ENCODE peak calls at places on chromosomes 13 and 19, in ten cellular contexts. Z is heart right ventricle; N is Caco-2; S is ovary; C is BJ; A is cardiac muscle cell; V is HL-60; K is CD8-positive, alpha-beta memory T cell; H is fibroblast of lung; B is adrenal gland. I is an unnamed sample.

GRCh38 chr19:3699071-3699740 is 1.1 kb downstream of the PIP5K1C start:
- DNase-seq in C (no peak), S (no peak), H (peak; percentile 53), B (peak; percentile 66), N (no peak), K (no peak), Z (peak; percentile 57), A (peak; percentile 56), V (peak; percentile 74), I (no peak)

GRCh38 chr19:54162241-54162805 is 2.8 kb upstream of the LENG1 start:
- DNase-seq in A (peak; percentile 73), C (no peak), K (peak; percentile 70), H (peak; percentile 71), V (peak; percentile 95), N (peak; percentile 92), Z (peak; percentile 86), S (peak; percentile 91), B (peak; percentile 96), I (peak; percentile 76)

GRCh38 chr19:11381535-11382369 is 2.4 kb downstream of the EPOR start:
- DNase-seq in B (peak; percentile 94), V (peak; percentile 92), A (peak; percentile 93), Z (peak; percentile 75), S (peak; percentile 67), K (peak; percentile 78), H (peak; percentile 82), C (no peak), N (peak; percentile 90), I (peak; percentile 76)

GRCh38 chr19:42081584-42082258 is 5.8 kb downstream of the ZNF574 start:
- DNase-seq in V (peak; percentile 25), B (no peak), A (peak; percentile 62), Z (no peak), H (peak; percentile 52), N (peak; percentile 66), K (no peak), S (no peak), C (no peak), I (no peak)

GRCh38 chr13:82878536-82878935 is 1003.7 kb downstream of the SLITRK1 start:
- DNase-seq in A (peak; percentile 1), C (peak; percentile 10), K (no peak), H (peak; percentile 22), N (no peak), V (no peak), Z (no peak), S (no peak), B (no peak), I (no peak)

GRCh38 chr13:20570540-20570939 is 3.6 kb downstream of the IFT88 start:
- DNase-seq in K (no peak), A (peak; percentile 80), B (no peak), V (no peak), N (no peak), S (no peak), C (no peak), H (peak; percentile 71), Z (no peak), I (no peak)

GRCh38 chr19:42528354-42529247 is at the start of gene CEACAM1:
- DNase-seq in K (no peak), C (no peak), H (no peak), N (peak; percentile 33), V (peak; percentile 51), B (peak; percentile 64), S (no peak), Z (peak; percentile 51), A (peak; percentile 53), I (peak; percentile 26)

GRCh38 chr13:30156826-30157615 is 150.3 kb downstream of the KATNAL1 start:
- DNase-seq in A (no peak), C (no peak), V (no peak), Z (no peak), S (no peak), H (no peak), K (peak; percentile 17), N (no peak), B (no peak), I (no peak)

GRCh38 chr13:114155923-114156883 is 22.9 kb upstream of the CFAP97D2 start:
- DNase-seq in V (no peak), B (no peak), S (no peak), N (no peak), A (no peak), C (no peak), K (no peak), H (no peak), Z (no peak), I (no peak)

GRCh38 chr13:49098771-49099512 is 121.2 kb upstream of the MLNR start:
- DNase-seq in V (peak; percentile 20), C (no peak), B (no peak), A (peak; percentile 41), H (peak; percentile 41), N (peak; percentile 15), Z (no peak), S (no peak), K (no peak), I (no peak)

GRCh38 chr13:75715598-75716523 is 79.7 kb downstream of the LMO7 start:
- DNase-seq in S (no peak), K (no peak), A (peak; percentile 41), N (no peak), V (no peak), H (peak; percentile 39), B (no peak), C (no peak), Z (no peak), I (no peak)

GRCh38 chr19:35648017-35648961 is at the start of gene COX6B1:
- DNase-seq in V (peak; percentile 99), Z (peak; percentile 97), S (peak; percentile 94), K (peak; percentile 87), B (peak; percentile 98), C (peak; percentile 93), N (peak; percentile 95), H (peak; percentile 96), A (peak; percentile 97), I (peak; percentile 84)

GRCh38 chr13:75326173-75327131 is 155.5 kb downstream of the TBC1D4 start:
- DNase-seq in H (peak; percentile 32), Z (no peak), N (no peak), B (no peak), S (no peak), K (peak; percentile 23), V (no peak), A (peak; percentile 76), C (no peak), I (peak; percentile 19)

GRCh38 chr13:113141591-113141950 is 16.9 kb upstream of the PROZ start:
- DNase-seq in N (no peak), K (no peak), V (no peak), C (no peak), H (no peak), Z (no peak), A (no peak), B (no peak), S (peak; percentile 11), I (no peak)

GRCh38 chr13:112768795-112769411 is 79.1 kb downstream of the ATP11A start:
- DNase-seq in C (no peak), Z (peak; percentile 52), V (no peak), N (no peak), K (peak; percentile 43), S (no peak), B (peak; percentile 89), A (no peak), H (no peak), I (no peak)

GRCh38 chr19:21749090-21749489 is 18.3 kb downstream of the ZNF100 start:
- DNase-seq in C (no peak), K (no peak), S (no peak), A (peak; percentile 25), N (no peak), H (no peak), B (peak; percentile 5), Z (no peak), V (no peak), I (no peak)

GRCh38 chr19:44839272-44839671 is 6.8 kb upstream of the NECTIN2 start:
- DNase-seq in Z (no peak), A (no peak), S (no peak), V (no peak), B (no peak), K (no peak), C (no peak), H (no peak), N (no peak), I (no peak)

GRCh38 chr19:1860133-1860775 is 3.1 kb downstream of the KLF16 start:
- DNase-seq in A (peak; percentile 87), Z (peak; percentile 79), B (no peak), C (no peak), H (peak; percentile 79), K (no peak), N (peak; percentile 87), S (peak; percentile 86), V (peak; percentile 74), I (peak; percentile 56)

GRCh38 chr13:42654760-42655159 is 80.8 kb downstream of the TNFSF11 start:
- DNase-seq in H (peak; percentile 10), C (no peak), N (no peak), Z (no peak), V (no peak), A (peak; percentile 20), B (no peak), S (no peak), K (no peak), I (no peak)

GRCh38 chr13:35796627-35797026 is 320.1 kb upstream of the MAB21L1 start:
- DNase-seq in Z (no peak), B (no peak), A (no peak), H (no peak), K (no peak), N (no peak), C (no peak), V (no peak), S (no peak), I (no peak)
- H3K27me3 ChIP-seq in Z (no peaks in the 10 kb centered on the region), B (no peaks in the 10 kb centered on the region), A (no peaks in the 10 kb centered on the region), H (no peaks in the 10 kb centered on the region), K (no peaks in the 10 kb centered on the region), N (no peaks in the 10 kb centered on the region), C (no peaks in the 10 kb centered on the region), V (peaks cover 3% of the 10 kb centered on the region), S (no peaks in the 10 kb centered on the region), I (no peaks in the 10 kb centered on the region)

DNA sequence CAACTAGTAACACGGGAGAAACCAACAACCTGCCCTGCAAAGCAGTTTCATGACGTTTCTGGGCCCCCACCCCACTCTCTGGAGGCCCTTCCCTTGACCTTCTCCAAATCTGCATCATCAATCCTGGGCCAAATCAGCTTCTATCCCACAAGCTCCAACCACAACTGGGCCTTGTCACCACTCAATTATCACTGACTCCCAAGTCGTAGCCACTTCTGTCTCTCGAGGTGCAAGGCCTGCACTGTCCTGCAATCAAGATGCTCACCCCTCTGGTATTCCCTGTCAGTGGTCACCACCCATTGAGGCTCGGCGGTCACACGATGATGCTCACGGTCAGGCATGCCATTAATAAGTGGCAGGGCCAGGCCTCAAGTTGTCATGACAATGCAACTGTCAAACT is 7.4 kb downstream of the ELAVL1 start:
- DNase-seq in H (peak; percentile 5), N (no peak), B (no peak), C (no peak), K (no peak), A (no peak), Z (no peak), V (no peak), S (no peak), I (no peak)
- H3K27me3 ChIP-seq in H (no peaks in the 10 kb centered on the region), N (no peaks in the 10 kb centered on the region), B (no peaks in the 10 kb centered on the region), C (no peaks in the 10 kb centered on the region), K (no peaks in the 10 kb centered on the region), A (no peaks in the 10 kb centered on the region), Z (no peaks in the 10 kb centered on the region), V (no peaks in the 10 kb centered on the region), S (no peaks in the 10 kb centered on the region), I (no peaks in the 10 kb centered on the region)

GRCh38 chr13:99984134-99984462 is 2.5 kb downstream of the ZIC2 start:
- DNase-seq in S (no peak), Z (no peak), A (no peak), B (no peak), C (no peak), N (no peak), H (no peak), V (no peak), K (no peak), I (no peak)
- H3K27me3 ChIP-seq in S (peaks cover 5% of the 10 kb centered on the region), Z (peaks cover 98% of the 10 kb centered on the region), A (peaks cover 96% of the 10 kb centered on the region), B (peaks cover 89% of the 10 kb centered on the region), C (peaks cover 53% of the 10 kb centered on the region), N (peaks cover 16% of the 10 kb centered on the region), H (peaks cover 72% of the 10 kb centered on the region), V (peaks cover 80% of the 10 kb centered on the region), K (peaks cover 70% of the 10 kb centered on the region), I (peaks cover 90% of the 10 kb centered on the region)

GRCh38 chr13:23205807-23206206 is 25.0 kb downstream of the SGCG start:
- DNase-seq in S (no peak), H (no peak), N (no peak), C (no peak), K (no peak), A (no peak), Z (no peak), V (no peak), B (no peak), I (no peak)
- H3K27me3 ChIP-seq in S (peaks cover 2% of the 10 kb centered on the region), H (no peaks in the 10 kb centered on the region), N (no peaks in the 10 kb centered on the region), C (peaks cover 1% of the 10 kb centered on the region), K (no peaks in the 10 kb centered on the region), A (no peaks in the 10 kb centered on the region), Z (no peaks in the 10 kb centered on the region), V (peaks cover 3% of the 10 kb centered on the region), B (no peaks in the 10 kb centered on the region), I (no peaks in the 10 kb centered on the region)